ENCODE peak calls at places on chromosomes 13 and 19, in four cellular contexts. M is activated T-helper 2 cell treated with anti-CD3 and anti-CD28 coated beads, Interferon-gamma antibody, Interleukin-2, Interleukin-4, amounts not matched to agents 10 μg/mL and 5 μg/mL and 100 μg/mL, durations not matched to agents 14 hours and 24 hours and 36 hours; L is T-helper 2 cell; V is NCI-H1436 treated with DMSO at 0.1 percent for 48 hours. D is an unnamed sample.

GRCh38 chr19:33823341-33823740 is 26.7 kb downstream of the KCTD15 start:
- DNase-seq in M (no peak), L (no peak), V (no peak), D (no peak)

GRCh38 chr13:77196052-77196618 is 130.8 kb downstream of the MYCBP2 start:
- DNase-seq in M (no peak), L (no peak), V (no peak), D (no peak)

GRCh38 chr19:4012092-4012974 is 4.8 kb downstream of the PIAS4 start:
- DNase-seq in M (no peak), L (no peak), V (no peak), D (no peak)

GRCh38 chr13:75993823-75994222 is 357.7 kb downstream of the LMO7 start:
- DNase-seq in M (no peak), L (no peak), V (no peak), D (no peak)

GRCh38 chr13:80047406-80047805 is 293.5 kb downstream of the SPRY2 start:
- DNase-seq in M (no peak), L (no peak), V (no peak), D (no peak)

GRCh38 chr13:75636339-75637095 is 387 bp downstream of the LMO7 start:
- DNase-seq in M (peak), L (peak), V (no peak), D (peak)

GRCh38 chr13:99878921-99879610 is 92.5 kb downstream of the ZIC5 start:
- DNase-seq in M (no peak), L (no peak), V (no peak), D (no peak)

GRCh38 chr19:54477650-54478049 is 4.6 kb upstream of the CDC42EP5 start:
- DNase-seq in M (no peak), L (no peak), V (no peak), D (no peak)

GRCh38 chr13:104586010-104586746 is 1520.0 kb upstream of the SLC10A2 start:
- DNase-seq in M (no peak), L (no peak), V (no peak), D (no peak)

GRCh38 chr19:18559685-18560084 is 2.0 kb downstream of the KXD1 start:
- DNase-seq in M (no peak), L (no peak), V (no peak), D (no peak)

GRCh38 chr19:50349277-50350057 is 16.0 kb downstream of the NAPSA start:
- DNase-seq in M (no peak), L (no peak), V (no peak), D (no peak)

GRCh38 chr19:53467138-53467502 is 413 bp upstream of the ZNF813 start:
- DNase-seq in M (no peak), L (no peak), V (no peak), D (no peak)

GRCh38 chr13:41459754-41460111 is 2.4 kb downstream of the RGCC start:
- DNase-seq in M (no peak), L (no peak), V (no peak), D (no peak)

GRCh38 chr13:51456510-51456909 is 3.7 kb upstream of the INTS6 start:
- DNase-seq in M (no peak), L (no peak), V (no peak), D (no peak)

GRCh38 chr13:23758783-23759527 is 130.2 kb downstream of the MIPEP start:
- DNase-seq in M (no peak), L (no peak), V (no peak), D (no peak)

GRCh38 chr13:56351041-56351440 is 789.7 kb upstream of the PRR20A start:
- DNase-seq in M (no peak), L (no peak), V (no peak), D (no peak)

GRCh38 chr13:67259208-67259607 is 29.1 kb upstream of the PCDH9 start:
- DNase-seq in M (no peak), L (no peak), V (no peak), D (no peak)

D was measured in KG1.